ENCODE peak calls at places on chromosomes 5 and 9, in nine cellular contexts. S, H, A, U, C, N, K, Z and W are unnamed samples.

GRCh38 chr5:76401801-76402250 is 1.3 kb upstream of the IQGAP2 start:
- DNase-seq in S (no peak), H (no peak), A (no peak), U (peak; percentile 28), C (no peak), N (peak; percentile 81), K (no peak), Z (no peak), W (no peak)

GRCh38 chr9:14530301-14530700 is 162.9 kb downstream of the ZDHHC21 start:
- DNase-seq in S (no peak), H (no peak), A (no peak), U (no peak), C (no peak), N (no peak), K (no peak), Z (no peak), W (no peak)

GRCh38 chr5:6765612-6766525 is 52.6 kb downstream of the TENT4A start:
- DNase-seq in S (peak; percentile 93), H (no peak), A (peak; percentile 71), U (peak; percentile 31), C (no peak), N (peak; percentile 86), K (peak; percentile 77), Z (peak; percentile 74), W (peak; percentile 75)

GRCh38 chr5:125538469-125538868 is 792.0 kb upstream of the ZNF608 start:
- DNase-seq in S (no peak), H (no peak), A (no peak), U (no peak), C (no peak), N (no peak), K (no peak), Z (no peak), W (no peak)

GRCh38 chr5:41755705-41756104 is 114.5 kb downstream of the OXCT1 start:
- DNase-seq in S (no peak), H (no peak), A (no peak), U (no peak), C (no peak), N (no peak), K (no peak), Z (no peak), W (no peak)

GRCh38 chr9:124510650-124511425 is 3.6 kb upstream of the NR5A1 start:
- DNase-seq in S (no peak), H (no peak), A (no peak), U (no peak), C (no peak), N (no peak), K (no peak), Z (no peak), W (no peak)

GRCh38 chr5:154541553-154541952 is 63.5 kb upstream of the HAND1 start:
- DNase-seq in S (peak; percentile 70), H (no peak), A (peak; percentile 8), U (no peak), C (no peak), N (no peak), K (no peak), Z (no peak), W (no peak)

GRCh38 chr9:34796924-34797323 is 87.0 kb upstream of the CCL21 start:
- DNase-seq in S (peak; percentile 66), H (no peak), A (no peak), U (no peak), C (no peak), N (no peak), K (no peak), Z (no peak), W (no peak)

GRCh38 chr5:12672141-12672540 is 767.9 kb upstream of the CTNND2 start:
- DNase-seq in S (peak; percentile 27), H (no peak), A (no peak), U (no peak), C (no peak), N (no peak), K (no peak), Z (no peak), W (no peak)

GRCh38 chr5:7638456-7638855 is 212.5 kb downstream of the CFAP90 start:
- DNase-seq in S (no peak), H (no peak), A (no peak), U (no peak), C (no peak), N (no peak), K (no peak), Z (no peak), W (no peak)

GRCh38 chr5:399296-400281 is 43.4 kb upstream of the EXOC3 start:
- DNase-seq in S (peak; percentile 88), H (peak; percentile 85), A (peak; percentile 40), U (peak; percentile 49), C (peak; percentile 92), N (peak; percentile 95), K (peak; percentile 31), Z (peak; percentile 7), W (peak; percentile 49)

GRCh38 chr5:132965120-132965519 is 1.7 kb upstream of the AFF4 start:
- DNase-seq in S (no peak), H (no peak), A (no peak), U (no peak), C (no peak), N (no peak), K (no peak), Z (no peak), W (no peak)

GRCh38 chr9:124352616-124353015 is 62.6 kb downstream of the PSMB7 start:
- DNase-seq in S (no peak), H (no peak), A (no peak), U (no peak), C (no peak), N (peak; percentile 31), K (no peak), Z (no peak), W (peak; percentile 63)

GRCh38 chr5:64206653-64207052 is 41.0 kb downstream of the RNF180 start:
- DNase-seq in S (peak; percentile 24), H (no peak), A (no peak), U (no peak), C (no peak), N (no peak), K (no peak), Z (no peak), W (no peak)

GRCh38 chr5:111932207-111932606 is 175.2 kb upstream of the NREP start:
- DNase-seq in S (no peak), H (no peak), A (no peak), U (no peak), C (no peak), N (no peak), K (no peak), Z (no peak), W (no peak)

GRCh38 chr9:136189394-136190236 is 15.3 kb downstream of the LHX3 start:
- DNase-seq in S (peak; percentile 23), H (no peak), A (no peak), U (no peak), C (no peak), N (no peak), K (no peak), Z (no peak), W (no peak)
- H3K4me3 ChIP-seq in S (no peak overlapping the region), H (no peak overlapping the region), A (no peak overlapping the region), U (no peak overlapping the region), C (no peak overlapping the region), N (no peak overlapping the region), K (no peak overlapping the region), Z (no peak overlapping the region), W (no peak overlapping the region)

GRCh38 chr5:15502208-15502607 is 2.2 kb downstream of the FBXL7 start:
- DNase-seq in S (no peak), H (no peak), A (no peak), U (no peak), C (no peak), N (no peak), K (no peak), Z (no peak), W (no peak)

GRCh38 chr5:15500326-15500958 is 462 bp downstream of the FBXL7 start:
- DNase-seq in S (peak; percentile 59), H (no peak), A (no peak), U (no peak), C (peak; percentile 83), N (peak; percentile 75), K (no peak), Z (peak; percentile 19), W (no peak)

GRCh38 chr5:15501057-15501791 is 1.2 kb downstream of the FBXL7 start:
- DNase-seq in S (peak; percentile 90), H (no peak), A (no peak), U (no peak), C (no peak), N (no peak), K (no peak), Z (peak; percentile 44), W (no peak)

GRCh38 chr5:15496886-15497285 is 3.1 kb upstream of the FBXL7 start:
- DNase-seq in S (no peak), H (no peak), A (no peak), U (no peak), C (no peak), N (no peak), K (no peak), Z (no peak), W (no peak)

GRCh38 chr5:15499528-15500325 is at the start of gene FBXL7:
- DNase-seq in S (peak; percentile 94), H (no peak), A (no peak), U (no peak), C (peak; percentile 86), N (peak; percentile 85), K (peak; percentile 58), Z (peak; percentile 78), W (no peak)
- TF ChIP-seq POLR2AphosphoS5 in S (peak; percentile 58), H (no peak), A (no peak), U (no peak), C (peak; percentile 30), N (peak; percentile 79), K (no peak), Z (peak; percentile 63), W (no peak)

GRCh38 chr5:170076707-170077106 is 29.0 kb upstream of the FOXI1 start:
- DNase-seq in S (no peak), H (no peak), A (no peak), U (no peak), C (peak; percentile 0), N (no peak), K (no peak), Z (no peak), W (no peak)
- H3K4me1 ChIP-seq in S (no peaks in the 10 kb centered on the region), H (no peaks in the 10 kb centered on the region), A (no peaks in the 10 kb centered on the region), U (no peaks in the 10 kb centered on the region), C (no peaks in the 10 kb centered on the region), N (no peaks in the 10 kb centered on the region), K (no peaks in the 10 kb centered on the region), Z (no peaks in the 10 kb centered on the region), W (no peaks in the 10 kb centered on the region)

GRCh38 chr5:138869763-138870500 is 5.2 kb downstream of the LRRTM2 start:
- DNase-seq in S (no peak), H (no peak), A (no peak), U (no peak), C (no peak), N (no peak), K (no peak), Z (no peak), W (no peak)
- H3K4me3 ChIP-seq in S (no peak overlapping the region), H (no peak overlapping the region), A (no peak overlapping the region), U (no peak overlapping the region), C (no peak overlapping the region), N (no peak overlapping the region), K (no peak overlapping the region), Z (no peak overlapping the region), W (no peak overlapping the region)

DNA sequence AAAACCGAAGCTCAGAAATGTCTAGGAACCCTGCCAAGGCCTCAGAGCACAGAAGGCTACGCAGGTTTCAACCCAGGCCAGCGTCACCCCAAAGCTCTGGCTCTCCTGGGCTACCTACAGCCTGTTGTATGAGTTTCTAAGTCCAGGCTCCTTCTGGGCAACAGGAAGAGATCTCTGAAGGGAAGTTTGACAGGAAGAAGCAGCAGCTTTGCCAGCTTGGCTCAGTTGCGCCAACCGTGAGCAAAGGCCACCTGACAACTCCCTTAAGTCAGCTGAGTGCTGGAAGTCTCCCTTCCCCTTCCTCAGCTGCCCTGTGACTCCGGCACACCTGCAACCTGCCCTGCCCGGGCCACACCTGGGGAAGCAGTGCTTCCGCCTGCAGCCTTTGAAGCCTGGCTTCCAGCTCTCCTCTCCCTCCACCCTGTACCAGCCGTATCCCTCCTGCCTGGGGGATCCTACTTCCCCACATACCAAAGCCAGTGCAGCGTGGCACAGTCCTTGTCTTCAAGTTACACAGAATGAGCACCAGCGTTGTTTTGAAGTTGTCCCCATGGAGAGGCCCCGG is 36.7 kb downstream of the SHB start:
- DNase-seq in S (no peak), H (peak; percentile 88), A (no peak), U (no peak), C (no peak), N (no peak), K (no peak), Z (peak; percentile 78), W (no peak)
- TF ChIP-seq POLR2AphosphoS5 in S (no peak), H (peak; percentile 76), A (no peak), U (no peak), C (no peak), N (no peak), K (no peak), Z (peak; percentile 79), W (no peak)